ENCODE peak calls at places on chromosomes 3 and 15, in six cellular contexts. T, B, R, Y, N and G are unnamed samples.

GRCh38 chr3:59857589-59858346 is 807.9 kb upstream of the CFAP20DC start:
- DNase-seq in R (peak; percentile 85), T (peak; percentile 65), N (peak; percentile 71), B (peak; percentile 65), Y (peak; percentile 77), G (peak; percentile 50)

GRCh38 chr3:124986153-124987143 is 51.9 kb upstream of the MUC13 start:
- DNase-seq in N (peak; percentile 16), T (no peak), Y (peak; percentile 48), B (peak; percentile 69), R (no peak), G (peak; percentile 80)

GRCh38 chr3:46701211-46701939 is at the start of gene TMIE:
- DNase-seq in T (no peak), B (no peak), N (no peak), Y (no peak), R (peak; percentile 78), G (no peak)

GRCh38 chr3:33658971-33659848 is 58.8 kb downstream of the CLASP2 start:
- DNase-seq in B (peak; percentile 57), N (peak; percentile 60), R (peak; percentile 82), T (peak; percentile 39), Y (peak; percentile 49), G (no peak)

GRCh38 chr15:74365619-74366445 is 1.6 kb downstream of the CYP11A1 start:
- DNase-seq in R (no peak), B (no peak), Y (peak; percentile 69), N (peak; percentile 43), T (no peak), G (no peak)

GRCh38 chr15:64883997-64884511 is 27.6 kb upstream of the ANKDD1A start:
- DNase-seq in Y (no peak), T (peak; percentile 78), N (no peak), R (peak; percentile 94), B (peak; percentile 76), G (no peak)

GRCh38 chr15:65917936-65918335 is 48.6 kb downstream of the RAB11A start:
- DNase-seq in B (no peak), R (no peak), T (no peak), Y (no peak), N (no peak), G (no peak)

GRCh38 chr15:38398134-38398533 is 55.8 kb upstream of the FAM98B start:
- DNase-seq in R (no peak), Y (no peak), B (peak; percentile 90), N (no peak), T (no peak), G (peak; percentile 89)

GRCh38 chr15:41561777-41562145 is 2.7 kb downstream of the TYRO3 start:
- DNase-seq in N (peak; percentile 50), B (peak; percentile 36), R (peak; percentile 60), T (no peak), Y (peak; percentile 50), G (no peak)

GRCh38 chr3:143775401-143775970 is 72.8 kb downstream of the SLC9A9 start:
- DNase-seq in T (no peak), B (no peak), R (no peak), N (no peak), Y (no peak), G (no peak)

GRCh38 chr3:42214064-42214463 is 51.9 kb downstream of the CCK start:
- DNase-seq in N (no peak), R (no peak), T (no peak), B (no peak), Y (no peak), G (no peak)

GRCh38 chr15:33608714-33609113 is 297.9 kb downstream of the RYR3 start:
- DNase-seq in Y (no peak), B (no peak), T (no peak), N (peak; percentile 5), R (no peak), G (no peak)

GRCh38 chr3:179842061-179842460 is 189.2 kb downstream of the USP13 start:
- DNase-seq in N (no peak), R (no peak), B (no peak), Y (no peak), T (no peak), G (no peak)

GRCh38 chr3:149449100-149449654 is 25.3 kb upstream of the TM4SF4 start:
- DNase-seq in T (no peak), B (no peak), Y (no peak), N (no peak), R (no peak), G (no peak)

GRCh38 chr3:189710620-189711388 is 79.6 kb downstream of the TP63 start:
- DNase-seq in R (no peak), Y (no peak), T (no peak), B (peak; percentile 94), N (no peak), G (peak; percentile 96)

DNA sequence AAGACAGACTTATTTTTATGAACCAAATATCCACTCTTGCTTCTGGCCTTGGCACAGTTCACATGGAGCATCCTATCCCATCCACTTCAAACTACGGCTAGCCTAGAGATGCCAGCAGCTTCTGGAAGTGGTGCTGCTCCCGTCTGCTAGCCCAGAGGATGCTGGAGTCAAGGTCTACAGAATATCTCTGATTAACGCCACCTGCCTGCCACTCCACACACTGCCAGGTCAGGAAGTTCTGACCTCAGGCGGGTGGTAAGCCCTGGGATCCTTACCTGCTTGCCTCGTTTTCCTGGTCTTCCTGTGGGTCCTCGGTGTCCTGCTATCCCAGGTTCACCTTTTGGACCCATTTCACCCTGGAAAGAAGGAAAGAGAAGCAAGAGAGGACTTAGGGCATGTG is 42.9 kb downstream of the EAF1 start:
- DNase-seq in B (no peak), T (no peak), N (no peak), R (no peak), Y (no peak), G (no peak)
- TF ChIP-seq CTCF in B (no peak), T (no peak), N (no peak), R (no peak), Y (no peak), G (no peak)

GRCh38 chr3:13880811-13881156 is 913 bp upstream of the WNT7A start:
- DNase-seq in B (no peak), R (peak; percentile 80), T (no peak), Y (no peak), N (no peak), G (no peak)

GRCh38 chr3:13882876-13883275 is 3.0 kb upstream of the WNT7A start:
- DNase-seq in Y (no peak), T (no peak), N (no peak), R (no peak), B (no peak), G (no peak)

GRCh38 chr3:13879946-13880810 is at the start of gene WNT7A:
- DNase-seq in T (no peak), R (peak; percentile 76), N (peak; percentile 70), Y (peak; percentile 80), B (no peak), G (no peak)

GRCh38 chr3:13883681-13884080 is 3.8 kb upstream of the WNT7A start:
- DNase-seq in Y (no peak), N (no peak), R (no peak), B (no peak), T (no peak), G (no peak)

GRCh38 chr3:13881536-13882410 is 1.9 kb upstream of the WNT7A start:
- DNase-seq in B (no peak), T (no peak), N (no peak), R (no peak), Y (no peak), G (no peak)
- TF ChIP-seq CTCF in B (no peak), T (no peak), N (no peak), R (no peak), Y (no peak), G (no peak)

GRCh38 chr15:43912991-43913927 is 86.5 kb downstream of the WDR76 start:
- DNase-seq in T (no peak), B (peak; percentile 90), Y (no peak), R (no peak), N (no peak), G (peak; percentile 92)
- TF ChIP-seq CTCF in T (no peak), B (no peak), Y (no peak), R (no peak), N (no peak), G (no peak)

GRCh38 chr15:79431636-79432344 is at the start of gene MINAR1:
- DNase-seq in N (peak; percentile 54), Y (peak; percentile 71), R (peak; percentile 77), T (no peak), B (no peak), G (no peak)
- TF ChIP-seq CTCF in N (peak; percentile 41), Y (no peak), R (no peak), T (no peak), B (peak; percentile 18), G (peak; percentile 8)